ENCODE peak calls at places on chromosomes 11 and 22, in four cellular contexts. H is lower leg skin, G is heart right ventricle, K is prostate gland. S is an unnamed sample.

GRCh38 chr11:83818349-83818748 is 532.2 kb upstream of the CCDC90B start:
- DNase-seq in H (no peak), G (no peak), K (no peak), S (no peak)

GRCh38 chr11:118338637-118339061 is 3.9 kb downstream of the CD3D start:
- DNase-seq in H (no peak), G (no peak), K (no peak), S (no peak)

GRCh38 chr11:31643831-31644230 is 134.3 kb downstream of the ELP4 start:
- DNase-seq in H (no peak), G (no peak), K (no peak), S (no peak)

GRCh38 chr11:86570020-86570419 is 102.4 kb downstream of the ME3 start:
- DNase-seq in H (no peak), G (no peak), K (no peak), S (no peak)

GRCh38 chr11:11772865-11773515 is 68.8 kb upstream of the USP47 start:
- DNase-seq in H (no peak), G (no peak), K (no peak), S (no peak)

GRCh38 chr22:34847072-34847471 is 218.9 kb upstream of the ISX start:
- DNase-seq in H (no peak), G (no peak), K (no peak), S (no peak)

GRCh38 chr11:403021-403760 is 9.2 kb downstream of the PKP3 start:
- DNase-seq in H (no peak), G (no peak), K (no peak), S (peak)

GRCh38 chr22:44990810-44991209 is 19.0 kb downstream of the PHF21B start:
- DNase-seq in H (no peak), G (no peak), K (no peak), S (no peak)

DNA sequence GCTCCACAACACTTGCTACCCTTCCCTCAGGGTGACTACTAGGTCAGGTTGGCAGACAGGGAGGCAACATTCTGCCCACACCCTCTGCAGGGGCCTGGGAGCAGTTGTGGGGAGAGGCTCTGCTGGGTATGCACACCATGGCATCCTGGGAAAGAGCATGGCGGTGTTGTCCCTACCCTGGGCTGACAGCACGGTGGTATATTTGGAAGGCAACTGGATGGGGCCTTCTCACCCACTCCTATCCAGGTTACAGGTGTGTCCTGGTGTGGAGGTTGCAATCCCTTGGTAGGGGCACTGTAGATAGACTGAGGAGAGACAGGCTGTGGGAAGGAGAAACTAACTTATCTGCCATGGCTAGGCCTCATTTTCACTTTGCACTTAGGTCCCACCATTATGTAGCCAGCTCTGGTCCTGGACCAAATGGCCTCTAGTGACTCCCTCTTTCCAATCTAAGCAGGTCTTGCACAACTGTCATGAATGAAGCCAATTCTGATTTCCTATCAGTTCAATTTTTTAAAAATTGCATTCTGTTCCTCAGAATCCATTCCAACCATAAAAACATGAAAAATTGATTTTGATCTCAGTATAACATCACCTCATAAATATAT is 54.0 kb upstream of the CD44 start:
- DNase-seq in H (no peak), G (no peak), K (no peak), S (no peak)
- H3K4me3 ChIP-seq in H (no peak), G (no peak), K (no peak), S (no peak)

GRCh38 chr11:65489061-65489705 is 9.7 kb upstream of the MALAT1 start:
- DNase-seq in H (no peak), G (peak), K (no peak), S (peak)
- H3K4me3 ChIP-seq in H (no peak), G (no peak), K (no peak), S (no peak)

GRCh38 chr11:46892109-46892508 is 26.2 kb downstream of the LRP4 start:
- DNase-seq in H (no peak), G (no peak), K (no peak), S (no peak)
- H3K4me3 ChIP-seq in H (no peak), G (no peak), K (no peak), S (no peak)

DNA sequence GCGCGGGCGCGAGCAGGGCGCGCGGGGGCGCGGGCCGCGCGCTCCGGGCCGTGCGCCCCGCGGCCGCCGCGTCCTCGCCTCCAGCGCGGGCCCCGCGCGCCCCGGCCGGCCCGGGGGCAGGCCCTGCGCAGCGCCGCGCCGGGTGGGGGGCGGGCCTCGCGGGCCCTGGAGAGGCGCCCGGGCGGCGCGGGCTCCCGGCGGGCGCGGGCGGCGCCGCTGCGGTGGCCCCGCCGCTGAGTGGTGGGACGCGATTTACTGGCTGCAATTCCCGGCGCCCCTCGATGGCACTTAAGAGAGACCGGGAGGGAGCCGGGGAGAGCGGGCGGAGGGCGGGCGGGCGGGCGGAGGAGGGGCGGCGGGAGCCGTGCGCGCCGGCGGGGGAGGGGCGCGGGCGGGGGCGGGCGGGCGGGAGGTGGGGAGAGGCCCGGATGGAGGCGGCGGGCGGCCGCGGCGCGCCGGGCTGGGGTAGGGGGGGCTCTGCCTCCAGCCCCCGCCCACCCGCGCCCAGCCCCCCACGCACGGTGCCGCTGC is 73.2 kb upstream of the TCF20 start:
- DNase-seq in H (no peak), G (no peak), K (no peak), S (no peak)
- H3K4me3 ChIP-seq in H (no peak), G (peak), K (peak), S (no peak)

DNA sequence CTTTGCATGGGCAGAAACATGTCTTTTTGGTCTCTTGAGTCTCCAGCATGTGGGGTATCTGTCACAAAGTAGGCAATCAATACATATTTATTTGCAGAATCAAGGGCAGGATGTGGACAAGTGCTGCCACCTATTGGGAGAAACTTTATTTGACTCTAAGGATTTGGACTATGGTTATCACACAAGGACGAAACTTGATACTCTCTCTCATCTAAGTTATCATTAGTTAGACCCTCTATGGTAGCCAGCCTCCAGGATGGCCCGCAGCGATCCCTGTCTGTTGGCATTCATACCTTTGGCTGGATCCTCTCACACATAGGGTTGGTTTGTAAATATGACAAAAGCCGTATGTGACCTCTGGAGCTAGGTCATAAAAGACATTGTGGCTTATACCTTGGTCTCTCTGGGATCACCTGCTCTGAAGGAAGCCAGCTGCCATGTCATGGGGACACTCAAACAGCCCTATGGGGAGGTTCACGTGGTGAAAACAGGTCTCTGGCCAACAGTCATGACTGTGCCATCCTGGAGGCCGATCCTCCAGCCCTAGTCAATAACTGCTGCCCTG is 1.1 kb upstream of the FBXO7 start:
- DNase-seq in H (no peak), G (no peak), K (no peak), S (peak)
- H3K4me3 ChIP-seq in H (no peak), G (peak), K (no peak), S (no peak)

GRCh38 chr11:14358729-14359439 is at the start of gene RRAS2:
- DNase-seq in H (peak), G (peak), K (peak), S (peak)

GRCh38 chr11:14360976-14361375 is 2.0 kb upstream of the RRAS2 start:
- DNase-seq in H (no peak), G (no peak), K (no peak), S (no peak)

GRCh38 chr11:14361951-14362350 is 3.0 kb upstream of the RRAS2 start:
- DNase-seq in H (no peak), G (no peak), K (no peak), S (no peak)

GRCh38 chr11:14357843-14358728 is 897 bp downstream of the RRAS2 start:
- DNase-seq in H (no peak), G (peak), K (peak), S (peak)

DNA sequence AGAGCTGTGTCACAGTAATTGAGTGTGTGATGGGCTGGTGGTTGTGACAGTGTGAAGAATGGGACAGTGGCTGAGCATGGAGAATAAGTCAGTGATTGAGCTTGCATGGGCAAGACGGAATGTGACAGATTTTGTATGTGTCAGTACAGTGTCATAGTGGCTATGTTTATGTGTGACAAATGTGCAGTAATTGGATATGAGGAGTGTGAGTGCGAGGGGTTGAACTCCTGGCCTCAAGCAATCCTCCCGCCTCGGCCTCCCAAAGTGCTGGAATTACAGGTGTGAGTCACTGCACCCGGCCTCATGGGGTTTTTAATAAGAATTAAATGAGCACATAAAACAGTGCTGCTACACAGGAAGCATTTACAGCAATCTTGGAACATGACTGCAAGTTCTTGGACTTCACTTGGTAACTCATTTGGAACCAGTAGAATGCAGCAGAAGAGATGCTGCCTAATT is 619 bp upstream of the RRAS2 start:
- DNase-seq in H (no peak), G (no peak), K (no peak), S (no peak)
- H3K4me3 ChIP-seq in H (no peak), G (peak), K (peak), S (no peak)

GRCh38 chr11:27681664-27682063 is 18.6 kb downstream of the BDNF start:
- DNase-seq in H (no peak), G (no peak), K (no peak), S (no peak)
- H3K4me3 ChIP-seq in H (no peak), G (no peak), K (no peak), S (no peak)

DNA sequence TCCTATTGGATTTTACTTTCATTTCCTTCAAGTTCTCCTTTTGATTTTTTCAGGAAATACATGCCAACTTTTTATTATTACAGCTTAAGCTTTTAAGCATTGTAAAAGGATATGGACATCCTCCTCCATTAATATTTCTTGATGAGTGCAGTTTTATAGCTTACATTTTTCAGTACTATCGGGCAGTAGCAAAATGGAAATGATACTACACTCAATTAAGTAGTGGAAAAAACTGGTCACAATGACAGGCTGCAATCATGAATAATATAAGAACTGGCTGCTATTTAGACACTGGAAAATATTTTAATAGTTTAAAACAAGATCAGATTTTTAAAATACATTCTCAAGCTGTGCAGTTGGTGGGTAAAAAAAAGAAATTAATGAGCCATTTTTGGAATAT is 20.5 kb downstream of the BBOX1 start:
- DNase-seq in H (no peak), G (no peak), K (no peak), S (no peak)
- H3K4me3 ChIP-seq in H (no peak), G (no peak), K (no peak), S (no peak)

GRCh38 chr11:45333506-45333971 is 47.4 kb upstream of the SYT13 start:
- DNase-seq in H (no peak), G (peak), K (no peak), S (no peak)
- H3K4me3 ChIP-seq in H (no peak), G (peak), K (no peak), S (no peak)

GRCh38 chr22:36445158-36445668 is 36.2 kb downstream of the TXN2 start:
- DNase-seq in H (no peak), G (peak), K (no peak), S (no peak)
- H3K4me3 ChIP-seq in H (no peak), G (no peak), K (no peak), S (no peak)